ENCODE peak calls at places on chromosomes 16 and 17, in six cellular contexts. F, Q, E, U, P and V are unnamed samples.

GRCh38 chr17:17877548-17878358 is 41.0 kb upstream of the SREBF1 start:
- DNase-seq in F (no peak), Q (peak; percentile 39), E (no peak), U (no peak), P (no peak), V (peak; percentile 98)

GRCh38 chr17:17314501-17315071 is 11.4 kb downstream of the NT5M start:
- DNase-seq in F (no peak), Q (no peak), E (no peak), U (no peak), P (no peak), V (no peak)

GRCh38 chr16:49556252-49557069 is 182.9 kb downstream of the C16orf78 start:
- DNase-seq in F (peak; percentile 24), Q (no peak), E (no peak), U (no peak), P (no peak), V (peak; percentile 54)

GRCh38 chr17:1087381-1088241 is 90.7 kb downstream of the TIMM22 start:
- DNase-seq in F (peak; percentile 78), Q (no peak), E (no peak), U (no peak), P (no peak), V (no peak)

GRCh38 chr16:4360538-4361021 is 9.5 kb upstream of the PAM16 start:
- DNase-seq in F (no peak), Q (no peak), E (no peak), U (no peak), P (no peak), V (no peak)

GRCh38 chr17:78613423-78613822 is 36.2 kb upstream of the DNAH17 start:
- DNase-seq in F (no peak), Q (no peak), E (no peak), U (no peak), P (no peak), V (no peak)

GRCh38 chr17:40495140-40495539 is 6.3 kb downstream of the TNS4 start:
- DNase-seq in F (no peak), Q (no peak), E (no peak), U (no peak), P (no peak), V (no peak)

GRCh38 chr17:77322534-77323412 is 182.0 kb downstream of the SEC14L1 start:
- DNase-seq in F (peak; percentile 93), Q (peak; percentile 95), E (no peak), U (peak; percentile 92), P (no peak), V (peak; percentile 94)

GRCh38 chr16:53744449-53744848 is 40.5 kb downstream of the FTO start:
- DNase-seq in F (no peak), Q (no peak), E (peak; percentile 38), U (no peak), P (no peak), V (no peak)

GRCh38 chr17:74712301-74712700 is 422 bp downstream of the CD300LF start:
- DNase-seq in F (no peak), Q (no peak), E (no peak), U (no peak), P (no peak), V (no peak)

GRCh38 chr16:28873543-28874201 is 4.6 kb upstream of the ATP2A1 start:
- DNase-seq in F (no peak), Q (no peak), E (peak; percentile 37), U (no peak), P (peak; percentile 10), V (no peak)

GRCh38 chr17:2403044-2403443 is 2.2 kb upstream of the MNT start:
- DNase-seq in F (no peak), Q (no peak), E (no peak), U (no peak), P (no peak), V (no peak)

GRCh38 chr17:64507418-64507766 is 615 bp downstream of the CEP95 start:
- DNase-seq in F (peak; percentile 58), Q (no peak), E (peak; percentile 35), U (no peak), P (no peak), V (peak; percentile 24)

GRCh38 chr16:1301562-1301961 is 7.9 kb upstream of the UBE2I start:
- DNase-seq in F (no peak), Q (no peak), E (no peak), U (no peak), P (no peak), V (no peak)

GRCh38 chr16:15899538-15900100 is 11.2 kb upstream of the CEP20 start:
- DNase-seq in F (peak; percentile 96), Q (peak; percentile 36), E (peak; percentile 3), U (peak; percentile 94), P (no peak), V (no peak)

GRCh38 chr16:55000595-55000994 is 69.9 kb downstream of the IRX5 start:
- DNase-seq in F (peak; percentile 5), Q (no peak), E (no peak), U (no peak), P (no peak), V (no peak)

GRCh38 chr17:32852811-32853210 is 24.1 kb downstream of the MYO1D start:
- DNase-seq in F (no peak), Q (no peak), E (no peak), U (no peak), P (no peak), V (no peak)

GRCh38 chr17:422196-422930 is 69.8 kb upstream of the RPH3AL start:
- DNase-seq in F (no peak), Q (no peak), E (no peak), U (no peak), P (no peak), V (no peak)

GRCh38 chr17:7252176-7253043 is at the start of gene ELP5:
- DNase-seq in F (peak; percentile 96), Q (peak; percentile 84), E (peak; percentile 78), U (peak; percentile 87), P (peak; percentile 72), V (peak; percentile 97)

GRCh38 chr16:71904239-71904638 is 8.9 kb downstream of the IST1 start:
- DNase-seq in F (no peak), Q (no peak), E (no peak), U (no peak), P (no peak), V (no peak)

GRCh38 chr16:67773569-67774456 is 32.5 kb downstream of the RANBP10 start:
- DNase-seq in F (no peak), Q (no peak), E (no peak), U (no peak), P (no peak), V (no peak)

GRCh38 chr16:73365010-73365409 is 317.1 kb upstream of the ZFHX3 start:
- DNase-seq in F (no peak), Q (no peak), E (no peak), U (no peak), P (no peak), V (no peak)

GRCh38 chr16:19907161-19907992 is 22.7 kb upstream of the GPRC5B start:
- DNase-seq in F (peak; percentile 73), Q (no peak), E (peak; percentile 57), U (no peak), P (peak; percentile 33), V (peak; percentile 21)

GRCh38 chr17:751269-752001 is 629 bp downstream of the GEMIN4 start:
- DNase-seq in F (peak; percentile 59), Q (no peak), E (peak; percentile 51), U (no peak), P (no peak), V (no peak)

GRCh38 chr17:73747221-73748002 is 103.2 kb upstream of the SDK2 start:
- DNase-seq in F (no peak), Q (no peak), E (no peak), U (no peak), P (no peak), V (no peak)

GRCh38 chr17:28963841-28964240 is 12.5 kb upstream of the PHF12 start:
- DNase-seq in F (no peak), Q (no peak), E (no peak), U (no peak), P (no peak), V (no peak)

GRCh38 chr17:1286379-1287106 is 7.1 kb downstream of the TRARG1 start:
- DNase-seq in F (no peak), Q (no peak), E (no peak), U (no peak), P (no peak), V (no peak)

GRCh38 chr16:641326-642188 is at the start of gene MCRIP2:
- DNase-seq in F (peak; percentile 72), Q (peak; percentile 39), E (peak; percentile 67), U (no peak), P (peak; percentile 44), V (no peak)

GRCh38 chr17:71919896-71920295 is 200.9 kb upstream of the SOX9 start:
- DNase-seq in F (no peak), Q (no peak), E (no peak), U (no peak), P (no peak), V (no peak)

GRCh38 chr16:26649646-26650045 is 417.1 kb upstream of the C16orf82 start:
- DNase-seq in F (no peak), Q (no peak), E (no peak), U (no peak), P (no peak), V (no peak)

GRCh38 chr17:38761612-38762011 is 9.1 kb downstream of the PSMB3 start:
- DNase-seq in F (no peak), Q (no peak), E (no peak), U (no peak), P (no peak), V (no peak)

GRCh38 chr16:12188674-12189249 is 212.2 kb downstream of the SNX29 start:
- DNase-seq in F (peak; percentile 11), Q (no peak), E (no peak), U (no peak), P (no peak), V (no peak)

GRCh38 chr17:39134878-39135277 is 16.6 kb downstream of the PLXDC1 start:
- DNase-seq in F (no peak), Q (no peak), E (no peak), U (no peak), P (no peak), V (no peak)